ENCODE peak calls at places on chromosomes 11 and 22, in eight cellular contexts. U, A, V, C, G, L, K and O are unnamed samples.

GRCh38 chr11:59263225-59263894 is 50.6 kb upstream of the MPEG1 start:
- DNase-seq in U (no peak), A (no peak), V (peak), C (no peak), G (peak), L (no peak), K (no peak), O (peak)

GRCh38 chr11:38163526-38163925 is 1565.5 kb upstream of the RAG2 start:
- DNase-seq in U (no peak), A (no peak), V (no peak), C (no peak), G (no peak), L (no peak), K (no peak), O (no peak)

GRCh38 chr11:23542816-23543215 is 682.5 kb upstream of the CCDC179 start:
- DNase-seq in U (no peak), A (no peak), V (no peak), C (no peak), G (no peak), L (no peak), K (no peak), O (no peak)

GRCh38 chr22:38758276-38758945 is 2.6 kb upstream of the SUN2 start:
- DNase-seq in U (peak), A (no peak), V (no peak), C (no peak), G (no peak), L (no peak), K (no peak), O (no peak)

GRCh38 chr11:65919151-65920034 is at the start of gene DRAP1:
- DNase-seq in U (peak), A (peak), V (peak), C (peak), G (peak), L (peak), K (peak), O (peak)

GRCh38 chr11:1206391-1207271 is 16.2 kb upstream of the MUC5B start:
- DNase-seq in U (no peak), A (peak), V (peak), C (no peak), G (no peak), L (no peak), K (no peak), O (no peak)

GRCh38 chr11:75351541-75352416 is at the start of gene ARRB1:
- DNase-seq in U (peak), A (peak), V (peak), C (peak), G (peak), L (no peak), K (peak), O (peak)

GRCh38 chr11:94423467-94423866 is 22.2 kb upstream of the GPR83 start:
- DNase-seq in U (no peak), A (no peak), V (no peak), C (no peak), G (no peak), L (no peak), K (no peak), O (no peak)

GRCh38 chr22:44207981-44208317 is 27.2 kb downstream of the PARVG start:
- DNase-seq in U (no peak), A (no peak), V (no peak), C (no peak), G (no peak), L (no peak), K (no peak), O (no peak)

GRCh38 chr11:82818399-82819043 is 81.7 kb downstream of the PRCP start:
- DNase-seq in U (no peak), A (no peak), V (no peak), C (no peak), G (no peak), L (no peak), K (no peak), O (no peak)

GRCh38 chr11:35633827-35634226 is 15.6 kb downstream of the FJX1 start:
- DNase-seq in U (no peak), A (no peak), V (no peak), C (no peak), G (no peak), L (no peak), K (no peak), O (no peak)

GRCh38 chr11:44892843-44893242 is 57.8 kb downstream of the TP53I11 start:
- DNase-seq in U (no peak), A (no peak), V (no peak), C (no peak), G (no peak), L (no peak), K (no peak), O (no peak)

GRCh38 chr11:20003357-20003756 is 156.9 kb downstream of the DBX1 start:
- DNase-seq in U (no peak), A (no peak), V (no peak), C (no peak), G (no peak), L (no peak), K (no peak), O (no peak)

GRCh38 chr11:46719048-46719542 is at the start of gene F2:
- DNase-seq in U (no peak), A (no peak), V (peak), C (no peak), G (no peak), L (no peak), K (no peak), O (no peak)

GRCh38 chr11:126857860-126858808 is 142.4 kb downstream of the KIRREL3 start:
- DNase-seq in U (no peak), A (peak), V (no peak), C (no peak), G (no peak), L (peak), K (no peak), O (no peak)

GRCh38 chr11:108718466-108718865 is 53.6 kb downstream of the DDX10 start:
- DNase-seq in U (no peak), A (no peak), V (no peak), C (no peak), G (no peak), L (no peak), K (no peak), O (no peak)

GRCh38 chr11:78030429-78031325 is 7.6 kb upstream of the KCTD14 start:
- DNase-seq in U (no peak), A (peak), V (no peak), C (no peak), G (peak), L (peak), K (peak), O (peak)

GRCh38 chr11:2123628-2123960 is 15.6 kb downstream of the IGF2 start:
- DNase-seq in U (no peak), A (no peak), V (no peak), C (no peak), G (no peak), L (no peak), K (no peak), O (no peak)